ENCODE peak calls at places on chromosome 4, in six cellular contexts. One of them, this sample, is unnamed.

GRCh38 chr4:146389561-146389960 is 132.2 kb downstream of the SLC10A7 start:
- DNase-seq in thoracic aorta: no peak
- DNase-seq in CD4-positive, alpha-beta T cell: no peak
- DNase-seq in progenitor cell of endocrine pancreas: no peak
- DNase-seq in HFF-Myc: no peak
- DNase-seq in cardiac fibroblast: no peak
- DNase-seq in this sample: no peak

GRCh38 chr4:52376107-52376704 is 282.9 kb downstream of the USP46 start:
- DNase-seq in thoracic aorta: no peak
- DNase-seq in CD4-positive, alpha-beta T cell: no peak
- DNase-seq in progenitor cell of endocrine pancreas: no peak
- DNase-seq in HFF-Myc: peak
- DNase-seq in cardiac fibroblast: peak
- DNase-seq in this sample: no peak

GRCh38 chr4:173367285-173367684 is 3.5 kb upstream of the SAP30 start:
- DNase-seq in thoracic aorta: no peak
- DNase-seq in CD4-positive, alpha-beta T cell: no peak
- DNase-seq in progenitor cell of endocrine pancreas: no peak
- DNase-seq in HFF-Myc: no peak
- DNase-seq in cardiac fibroblast: peak
- DNase-seq in this sample: no peak

GRCh38 chr4:71020611-71021010 is 27.2 kb downstream of the DCK start:
- DNase-seq in thoracic aorta: no peak
- DNase-seq in CD4-positive, alpha-beta T cell: no peak
- DNase-seq in progenitor cell of endocrine pancreas: no peak
- DNase-seq in HFF-Myc: no peak
- DNase-seq in cardiac fibroblast: peak
- DNase-seq in this sample: no peak

GRCh38 chr4:20724915-20725314 is 24.7 kb downstream of the PACRGL start:
- DNase-seq in thoracic aorta: no peak
- DNase-seq in CD4-positive, alpha-beta T cell: no peak
- DNase-seq in progenitor cell of endocrine pancreas: no peak
- DNase-seq in HFF-Myc: no peak
- DNase-seq in cardiac fibroblast: no peak
- DNase-seq in this sample: no peak

GRCh38 chr4:159946983-159947645 is 844.2 kb downstream of the RAPGEF2 start:
- DNase-seq in thoracic aorta: no peak
- DNase-seq in CD4-positive, alpha-beta T cell: no peak
- DNase-seq in progenitor cell of endocrine pancreas: no peak
- DNase-seq in HFF-Myc: peak
- DNase-seq in cardiac fibroblast: peak
- DNase-seq in this sample: no peak

GRCh38 chr4:185847352-185848078 is 35.5 kb upstream of the SORBS2 start:
- DNase-seq in thoracic aorta: no peak
- DNase-seq in CD4-positive, alpha-beta T cell: no peak
- DNase-seq in progenitor cell of endocrine pancreas: no peak
- DNase-seq in HFF-Myc: peak
- DNase-seq in cardiac fibroblast: peak
- DNase-seq in this sample: no peak

GRCh38 chr4:92580816-92581215 is 277.1 kb downstream of the GRID2 start:
- DNase-seq in thoracic aorta: no peak
- DNase-seq in CD4-positive, alpha-beta T cell: no peak
- DNase-seq in progenitor cell of endocrine pancreas: no peak
- DNase-seq in HFF-Myc: no peak
- DNase-seq in cardiac fibroblast: no peak
- DNase-seq in this sample: no peak

GRCh38 chr4:20192754-20193521 is 58.8 kb upstream of the SLIT2 start:
- DNase-seq in thoracic aorta: no peak
- DNase-seq in CD4-positive, alpha-beta T cell: no peak
- DNase-seq in progenitor cell of endocrine pancreas: no peak
- DNase-seq in HFF-Myc: peak
- DNase-seq in cardiac fibroblast: peak
- DNase-seq in this sample: no peak

GRCh38 chr4:38757945-38758344 is 24.8 kb downstream of the TLR10 start:
- DNase-seq in thoracic aorta: no peak
- DNase-seq in CD4-positive, alpha-beta T cell: no peak
- DNase-seq in progenitor cell of endocrine pancreas: no peak
- DNase-seq in HFF-Myc: no peak
- DNase-seq in cardiac fibroblast: no peak
- DNase-seq in this sample: no peak

GRCh38 chr4:32884198-32884597 is 2164.0 kb downstream of the PCDH7 start:
- DNase-seq in thoracic aorta: no peak
- DNase-seq in CD4-positive, alpha-beta T cell: no peak
- DNase-seq in progenitor cell of endocrine pancreas: no peak
- DNase-seq in HFF-Myc: no peak
- DNase-seq in cardiac fibroblast: peak
- DNase-seq in this sample: no peak

GRCh38 chr4:56181140-56181950 is 205.9 kb downstream of the AASDH start:
- DNase-seq in thoracic aorta: no peak
- DNase-seq in CD4-positive, alpha-beta T cell: no peak
- DNase-seq in progenitor cell of endocrine pancreas: no peak
- DNase-seq in HFF-Myc: peak
- DNase-seq in cardiac fibroblast: peak
- DNase-seq in this sample: no peak

GRCh38 chr4:37634180-37634579 is 52.0 kb downstream of the RELL1 start:
- DNase-seq in thoracic aorta: no peak
- DNase-seq in CD4-positive, alpha-beta T cell: no peak
- DNase-seq in progenitor cell of endocrine pancreas: no peak
- DNase-seq in HFF-Myc: no peak
- DNase-seq in cardiac fibroblast: no peak
- DNase-seq in this sample: no peak

GRCh38 chr4:81470456-81471327 is 1.0 kb downstream of the RASGEF1B start:
- DNase-seq in thoracic aorta: peak
- DNase-seq in CD4-positive, alpha-beta T cell: peak
- DNase-seq in progenitor cell of endocrine pancreas: no peak
- DNase-seq in HFF-Myc: no peak
- DNase-seq in cardiac fibroblast: peak
- DNase-seq in this sample: peak

GRCh38 chr4:31768756-31769155 is 1048.6 kb downstream of the PCDH7 start:
- DNase-seq in thoracic aorta: no peak
- DNase-seq in CD4-positive, alpha-beta T cell: no peak
- DNase-seq in progenitor cell of endocrine pancreas: no peak
- DNase-seq in HFF-Myc: no peak
- DNase-seq in cardiac fibroblast: no peak
- DNase-seq in this sample: no peak

GRCh38 chr4:140141196-140141845 is 12.7 kb downstream of the MAML3 start:
- DNase-seq in thoracic aorta: no peak
- DNase-seq in CD4-positive, alpha-beta T cell: no peak
- DNase-seq in progenitor cell of endocrine pancreas: no peak
- DNase-seq in HFF-Myc: no peak
- DNase-seq in cardiac fibroblast: no peak
- DNase-seq in this sample: no peak

GRCh38 chr4:79403356-79403755 is 4.7 kb downstream of the GK2 start:
- DNase-seq in thoracic aorta: no peak
- DNase-seq in CD4-positive, alpha-beta T cell: no peak
- DNase-seq in progenitor cell of endocrine pancreas: no peak
- DNase-seq in HFF-Myc: no peak
- DNase-seq in cardiac fibroblast: no peak
- DNase-seq in this sample: no peak

GRCh38 chr4:99637174-99637573 is 20.5 kb downstream of the C4orf54 start:
- DNase-seq in thoracic aorta: no peak
- DNase-seq in CD4-positive, alpha-beta T cell: no peak
- DNase-seq in progenitor cell of endocrine pancreas: no peak
- DNase-seq in HFF-Myc: no peak
- DNase-seq in cardiac fibroblast: no peak
- DNase-seq in this sample: no peak

GRCh38 chr4:677431-678293 is 3.3 kb downstream of the MYL5 start:
- DNase-seq in thoracic aorta: no peak
- DNase-seq in CD4-positive, alpha-beta T cell: no peak
- DNase-seq in progenitor cell of endocrine pancreas: no peak
- DNase-seq in HFF-Myc: no peak
- DNase-seq in cardiac fibroblast: no peak
- DNase-seq in this sample: no peak

GRCh38 chr4:147780137-147780777 is 48.4 kb downstream of the ARHGAP10 start:
- DNase-seq in thoracic aorta: no peak
- DNase-seq in CD4-positive, alpha-beta T cell: no peak
- DNase-seq in progenitor cell of endocrine pancreas: no peak
- DNase-seq in HFF-Myc: no peak
- DNase-seq in cardiac fibroblast: no peak
- DNase-seq in this sample: no peak

GRCh38 chr4:158282252-158282651 is 72.0 kb downstream of the TMEM144 start:
- DNase-seq in thoracic aorta: no peak
- DNase-seq in CD4-positive, alpha-beta T cell: no peak
- DNase-seq in progenitor cell of endocrine pancreas: no peak
- DNase-seq in HFF-Myc: no peak
- DNase-seq in cardiac fibroblast: peak
- DNase-seq in this sample: no peak

GRCh38 chr4:110154586-110154985 is 43.8 kb downstream of the ELOVL6 start:
- DNase-seq in thoracic aorta: no peak
- DNase-seq in CD4-positive, alpha-beta T cell: no peak
- DNase-seq in progenitor cell of endocrine pancreas: no peak
- DNase-seq in HFF-Myc: no peak
- DNase-seq in cardiac fibroblast: no peak
- DNase-seq in this sample: no peak

GRCh38 chr4:153651041-153651960 is 32.8 kb upstream of the TLR2 start:
- DNase-seq in thoracic aorta: no peak
- DNase-seq in CD4-positive, alpha-beta T cell: peak
- DNase-seq in progenitor cell of endocrine pancreas: no peak
- DNase-seq in HFF-Myc: no peak
- DNase-seq in cardiac fibroblast: no peak
- DNase-seq in this sample: no peak

DNA sequence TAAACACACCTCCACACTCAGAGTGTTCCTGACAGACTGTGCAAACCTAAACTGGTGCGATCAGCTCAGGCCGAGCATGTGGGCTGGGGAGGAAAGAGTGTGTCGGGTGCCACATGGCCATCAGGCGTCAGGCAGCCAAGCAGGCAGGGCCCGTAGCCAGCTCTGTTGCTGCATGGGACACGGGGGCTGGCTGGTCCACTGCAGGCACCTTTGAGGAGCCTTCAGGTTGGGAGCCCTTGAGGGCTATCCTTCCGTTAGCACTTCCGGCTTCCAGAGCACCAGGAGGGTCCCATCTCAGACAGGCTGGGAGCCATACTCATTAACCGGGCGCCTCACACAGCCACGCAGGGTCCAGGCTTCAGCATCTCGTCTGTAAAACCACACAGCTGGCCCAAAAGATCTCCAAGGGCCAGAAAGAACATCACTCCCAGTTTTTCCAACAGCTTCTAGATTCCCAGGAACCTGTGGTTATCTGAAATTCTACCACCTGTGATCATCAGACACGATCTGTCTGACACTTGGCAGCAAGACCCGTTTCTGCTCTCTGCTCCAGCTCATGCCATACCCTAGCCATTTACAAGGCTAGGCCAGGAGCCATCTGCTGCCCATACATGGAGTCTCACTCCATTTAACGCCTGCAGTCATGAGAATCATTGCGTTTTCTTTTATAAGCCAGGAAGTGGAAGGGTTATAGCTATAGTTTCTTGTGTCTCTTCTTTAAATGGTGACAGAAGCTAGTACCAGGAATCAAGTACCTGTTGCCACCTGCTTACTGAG is 87.5 kb downstream of the NSUN7 start:
- DNase-seq in thoracic aorta: no peak
- DNase-seq in CD4-positive, alpha-beta T cell: no peak
- DNase-seq in progenitor cell of endocrine pancreas: no peak
- DNase-seq in HFF-Myc: no peak
- DNase-seq in cardiac fibroblast: no peak
- DNase-seq in this sample: no peak
- TF ChIP-seq CTCF in thoracic aorta: no peak
- TF ChIP-seq CTCF in CD4-positive, alpha-beta T cell: no peak
- TF ChIP-seq CTCF in progenitor cell of endocrine pancreas: no peak
- TF ChIP-seq CTCF in HFF-Myc: no peak
- TF ChIP-seq CTCF in cardiac fibroblast: no peak
- TF ChIP-seq CTCF in this sample: no peak

DNA sequence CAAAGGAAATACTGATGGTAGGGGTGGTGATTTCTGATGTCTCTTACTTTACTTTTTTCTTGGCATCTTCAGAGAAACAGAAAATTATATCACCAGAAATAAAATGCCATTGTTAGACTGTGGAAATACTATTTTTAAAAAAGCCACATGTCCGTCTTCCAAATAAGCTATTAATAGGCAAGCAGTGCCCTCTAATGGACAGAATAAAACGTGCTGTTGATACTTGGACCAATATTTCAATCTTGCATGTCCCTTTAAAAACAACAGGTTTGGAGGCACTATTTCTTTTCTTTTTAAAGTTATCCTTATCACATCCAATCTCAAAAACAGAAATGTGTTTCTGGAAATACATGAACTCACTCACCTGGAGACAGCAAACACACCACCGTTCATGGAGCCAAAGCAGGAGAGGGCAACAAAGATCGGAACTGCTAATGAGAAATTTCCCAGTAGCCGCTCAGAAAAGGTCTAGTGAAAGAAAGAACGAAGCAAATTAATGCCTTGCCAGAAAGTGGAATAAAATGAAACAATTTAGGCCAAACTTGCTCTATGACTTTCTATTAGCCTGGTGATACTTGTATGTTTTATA is 59.2 kb downstream of the SLC7A11 start:
- DNase-seq in thoracic aorta: no peak
- DNase-seq in CD4-positive, alpha-beta T cell: no peak
- DNase-seq in progenitor cell of endocrine pancreas: no peak
- DNase-seq in HFF-Myc: peak
- DNase-seq in cardiac fibroblast: peak
- DNase-seq in this sample: no peak
- TF ChIP-seq CTCF in thoracic aorta: peak
- TF ChIP-seq CTCF in CD4-positive, alpha-beta T cell: no peak
- TF ChIP-seq CTCF in progenitor cell of endocrine pancreas: peak
- TF ChIP-seq CTCF in HFF-Myc: peak
- TF ChIP-seq CTCF in cardiac fibroblast: peak
- TF ChIP-seq CTCF in this sample: no peak

DNA sequence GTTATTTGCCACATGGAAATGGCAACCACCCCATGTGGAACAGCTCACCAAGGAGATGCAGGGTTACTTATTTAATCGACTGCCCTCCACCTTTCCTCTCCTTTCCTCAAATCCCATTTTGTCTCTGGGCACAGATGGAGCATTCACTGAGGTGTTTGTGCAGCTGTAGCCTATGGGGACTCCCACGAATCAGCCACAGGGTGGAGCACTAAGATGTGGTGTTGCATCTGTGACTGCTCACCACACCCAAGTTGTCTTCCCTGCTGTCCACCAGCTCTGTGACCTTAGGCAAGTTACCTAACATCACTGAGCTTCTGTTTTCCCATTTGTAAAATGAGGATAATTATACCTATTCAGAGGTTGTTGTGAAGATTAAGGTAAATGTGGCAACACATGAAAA is 252.4 kb upstream of the CPEB2 start:
- DNase-seq in thoracic aorta: no peak
- DNase-seq in CD4-positive, alpha-beta T cell: no peak
- DNase-seq in progenitor cell of endocrine pancreas: no peak
- DNase-seq in HFF-Myc: no peak
- DNase-seq in cardiac fibroblast: peak
- DNase-seq in this sample: no peak
- TF ChIP-seq CTCF in thoracic aorta: no peak
- TF ChIP-seq CTCF in CD4-positive, alpha-beta T cell: peak
- TF ChIP-seq CTCF in progenitor cell of endocrine pancreas: peak
- TF ChIP-seq CTCF in HFF-Myc: no peak
- TF ChIP-seq CTCF in cardiac fibroblast: peak
- TF ChIP-seq CTCF in this sample: no peak

DNA sequence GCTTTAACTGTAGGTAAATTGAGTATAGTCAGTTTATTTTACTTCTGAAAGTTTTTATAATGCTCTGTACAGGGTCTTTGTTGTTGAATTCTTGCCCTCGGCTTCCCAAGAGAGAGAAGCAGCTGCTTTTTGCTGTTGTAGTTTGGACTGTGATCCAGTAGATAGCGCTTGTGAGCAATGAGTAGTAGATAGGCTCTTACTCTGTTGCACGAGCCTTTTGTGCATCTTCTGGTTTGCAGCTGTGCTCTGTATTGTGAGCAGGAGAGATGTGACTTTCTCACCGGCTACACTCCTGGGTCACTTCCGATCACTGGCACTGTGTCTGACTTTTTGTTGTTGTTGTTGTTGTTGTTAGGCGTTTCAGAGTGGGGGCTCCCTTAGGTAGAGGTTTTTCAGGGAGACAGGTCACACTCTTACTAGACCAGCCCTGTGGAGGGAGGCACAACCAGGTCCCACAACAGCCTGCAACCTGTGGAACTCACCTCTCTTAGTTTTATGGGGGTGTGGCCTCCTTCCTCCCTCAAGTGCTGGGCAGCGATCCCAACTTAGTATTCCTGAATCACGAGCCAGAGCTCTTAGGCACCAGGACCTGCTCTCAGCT is 822.1 kb upstream of the GALNTL6 start:
- DNase-seq in thoracic aorta: no peak
- DNase-seq in CD4-positive, alpha-beta T cell: no peak
- DNase-seq in progenitor cell of endocrine pancreas: peak
- DNase-seq in HFF-Myc: no peak
- DNase-seq in cardiac fibroblast: no peak
- DNase-seq in this sample: no peak
- TF ChIP-seq CTCF in thoracic aorta: peak
- TF ChIP-seq CTCF in CD4-positive, alpha-beta T cell: no peak
- TF ChIP-seq CTCF in progenitor cell of endocrine pancreas: peak
- TF ChIP-seq CTCF in HFF-Myc: no peak
- TF ChIP-seq CTCF in cardiac fibroblast: peak
- TF ChIP-seq CTCF in this sample: no peak

This sample was measured in omental fat pad.